ENCODE peak calls at places on chromosomes 4 and X, in five cellular contexts. I is endothelial cell of umbilical vein, P is A549, Z is HepG2, Q is NB4. K is an unnamed sample.

GRCh38 chr4:139054791-139055376 is 39.3 kb downstream of the NOCT start:
- DNase-seq in I (no peak), P (no peak), Z (no peak), Q (no peak), K (no peak)

GRCh38 chrX:118594697-118595420 is 99.2 kb downstream of the DOCK11 start:
- DNase-seq in I (no peak), P (no peak), Z (no peak), Q (peak), K (no peak)

GRCh38 chr4:124189545-124189944 is 523.0 kb downstream of the ANKRD50 start:
- DNase-seq in I (no peak), P (no peak), Z (no peak), Q (no peak), K (no peak)

GRCh38 chrX:135477576-135477975 is 42.9 kb upstream of the INTS6L start:
- DNase-seq in I (peak), P (peak), Z (peak), Q (peak), K (no peak)

GRCh38 chr4:131091896-131092295 is 1995.9 kb downstream of the C4orf33 start:
- DNase-seq in I (peak), P (peak), Z (peak), Q (peak), K (no peak)

GRCh38 chrX:9566150-9566621 is 101.3 kb downstream of the TBL1X start:
- DNase-seq in I (peak), P (peak), Z (peak), Q (no peak), K (no peak)

GRCh38 chr4:25792843-25793242 is 69.9 kb downstream of the SEL1L3 start:
- DNase-seq in I (no peak), P (no peak), Z (no peak), Q (no peak), K (no peak)

GRCh38 chr4:4204401-4204745 is 22.4 kb downstream of the OTOP1 start:
- DNase-seq in I (no peak), P (no peak), Z (no peak), Q (no peak), K (no peak)

GRCh38 chrX:28278236-28278635 is 297.0 kb upstream of the DCAF8L1 start:
- DNase-seq in I (peak), P (no peak), Z (no peak), Q (no peak), K (no peak)

GRCh38 chrX:30920271-30920670 is 31.2 kb upstream of the TAB3 start:
- DNase-seq in I (no peak), P (no peak), Z (no peak), Q (no peak), K (no peak)

GRCh38 chr4:147594107-147594506 is 23.1 kb upstream of the TMEM184C start:
- DNase-seq in I (no peak), P (no peak), Z (no peak), Q (no peak), K (no peak)

GRCh38 chrX:8067754-8068469 is 103.2 kb downstream of the VCX2 start:
- DNase-seq in I (no peak), P (peak), Z (no peak), Q (no peak), K (no peak)

GRCh38 chr4:187598246-187598645 is 397.3 kb upstream of the ZFP42 start:
- DNase-seq in I (no peak), P (no peak), Z (no peak), Q (no peak), K (no peak)

GRCh38 chrX:134459683-134460004 is 321 bp upstream of the HPRT1 start:
- DNase-seq in I (peak), P (peak), Z (peak), Q (no peak), K (no peak)

GRCh38 chr4:3059896-3060295 is 14.4 kb downstream of the HTT-AS start:
- DNase-seq in I (no peak), P (no peak), Z (no peak), Q (no peak), K (no peak)

GRCh38 chr4:120769227-120769626 is 153.3 kb downstream of the PRDM5 start:
- DNase-seq in I (peak), P (no peak), Z (no peak), Q (no peak), K (no peak)

GRCh38 chrX:125203379-125203736 is 116.3 kb upstream of the TEX13C start:
- DNase-seq in I (no peak), P (no peak), Z (no peak), Q (no peak), K (no peak)

GRCh38 chr4:168516841-168517240 is 20.0 kb downstream of the PALLD start:
- DNase-seq in I (peak), P (no peak), Z (no peak), Q (no peak), K (no peak)

GRCh38 chr4:108830509-108831244 is 67.8 kb upstream of the ETNPPL start:
- DNase-seq in I (no peak), P (no peak), Z (no peak), Q (no peak), K (no peak)

GRCh38 chr4:24794916-24795665 is at the start of gene SOD3:
- DNase-seq in I (peak), P (no peak), Z (peak), Q (no peak), K (no peak)

GRCh38 chr4:8368998-8369397 is 71.5 kb downstream of the ACOX3 start:
- DNase-seq in I (no peak), P (no peak), Z (no peak), Q (no peak), K (no peak)

GRCh38 chrX:153635788-153636668 is 11.0 kb upstream of the DUSP9 start:
- DNase-seq in I (peak), P (peak), Z (peak), Q (peak), K (no peak)

GRCh38 chr4:128060130-128060619 is 937 bp upstream of the LARP1B start:
- DNase-seq in I (peak), P (no peak), Z (no peak), Q (peak), K (no peak)

GRCh38 chr4:153152453-153153338 is 51.5 kb upstream of the TRIM2 start:
- DNase-seq in I (peak), P (no peak), Z (no peak), Q (peak), K (no peak)

GRCh38 chrX:81305240-81305639 is 103.3 kb downstream of the SH3BGRL start:
- DNase-seq in I (no peak), P (no peak), Z (no peak), Q (no peak), K (no peak)

GRCh38 chrX:75784689-75785491 is at the start of gene MAGEE2:
- DNase-seq in I (no peak), P (peak), Z (peak), Q (no peak), K (no peak)

GRCh38 chrX:9163153-9163790 is 129.3 kb upstream of the FAM9B start:
- DNase-seq in I (peak), P (peak), Z (no peak), Q (no peak), K (no peak)

GRCh38 chrX:42846741-42847140 is 68.8 kb upstream of the PPP1R2C start:
- DNase-seq in I (no peak), P (no peak), Z (no peak), Q (no peak), K (no peak)

GRCh38 chr4:52091811-52092210 is 40.7 kb downstream of the SPATA18 start:
- DNase-seq in I (no peak), P (no peak), Z (peak), Q (no peak), K (no peak)

GRCh38 chr4:37780444-37781133 is 45.9 kb upstream of the PGM2 start:
- DNase-seq in I (no peak), P (no peak), Z (peak), Q (peak), K (no peak)

GRCh38 chr4:129064717-129065116 is 28.6 kb downstream of the SCLT1 start:
- DNase-seq in I (no peak), P (no peak), Z (no peak), Q (no peak), K (no peak)

DNA sequence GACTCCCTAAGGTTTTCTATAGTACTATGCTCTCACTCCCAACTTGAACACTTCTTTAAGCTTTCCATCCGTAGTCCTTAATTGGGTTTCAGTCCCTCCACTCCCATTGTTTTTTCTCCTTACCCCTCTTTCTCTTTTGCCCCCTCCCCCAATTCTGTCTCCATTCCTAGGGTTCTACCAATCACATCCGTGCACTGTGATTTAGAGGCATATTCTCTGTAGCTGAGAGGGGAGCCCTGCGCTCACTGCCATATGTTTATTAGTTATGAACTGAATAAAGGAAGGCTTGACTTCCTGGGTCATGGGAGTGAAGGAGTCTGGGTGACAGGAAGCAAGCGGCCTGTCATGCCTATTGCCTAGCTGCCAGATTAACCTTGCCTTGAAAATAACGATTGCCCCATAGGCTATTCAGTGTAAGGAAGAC is 470 bp downstream of the MCTS1 start:
- DNase-seq in I (peak), P (peak), Z (peak), Q (peak), K (no peak)
- TF ChIP-seq MYC in I (no peak), P (no peak), Z (no peak), Q (no peak), K (no peak)

GRCh38 chr4:160136021-160136420 is 1033.1 kb downstream of the RAPGEF2 start:
- DNase-seq in I (no peak), P (peak), Z (no peak), Q (no peak), K (no peak)
- TF ChIP-seq MYC in I (no peak), P (no peak), Z (no peak), Q (no peak), K (no peak)

GRCh38 chr4:85448880-85449763 is 25.8 kb upstream of the ARHGAP24 start:
- DNase-seq in I (no peak), P (no peak), Z (no peak), Q (no peak), K (no peak)

GRCh38 chr4:85452073-85452764 is 22.7 kb upstream of the ARHGAP24 start:
- DNase-seq in I (no peak), P (no peak), Z (no peak), Q (no peak), K (no peak)

GRCh38 chr4:85445058-85445639 is 29.8 kb upstream of the ARHGAP24 start:
- DNase-seq in I (no peak), P (no peak), Z (no peak), Q (no peak), K (no peak)

GRCh38 chr4:85446462-85446861 is 28.5 kb upstream of the ARHGAP24 start:
- DNase-seq in I (no peak), P (no peak), Z (no peak), Q (no peak), K (no peak)
- TF ChIP-seq MYC in I (no peak), P (no peak), Z (no peak), Q (no peak), K (no peak)

GRCh38 chrX:120452131-120452530 is 17.0 kb downstream of the LAMP2 start:
- DNase-seq in I (peak), P (peak), Z (peak), Q (peak), K (no peak)
- TF ChIP-seq MYC in I (no peak), P (no peak), Z (no peak), Q (no peak), K (no peak)

DNA sequence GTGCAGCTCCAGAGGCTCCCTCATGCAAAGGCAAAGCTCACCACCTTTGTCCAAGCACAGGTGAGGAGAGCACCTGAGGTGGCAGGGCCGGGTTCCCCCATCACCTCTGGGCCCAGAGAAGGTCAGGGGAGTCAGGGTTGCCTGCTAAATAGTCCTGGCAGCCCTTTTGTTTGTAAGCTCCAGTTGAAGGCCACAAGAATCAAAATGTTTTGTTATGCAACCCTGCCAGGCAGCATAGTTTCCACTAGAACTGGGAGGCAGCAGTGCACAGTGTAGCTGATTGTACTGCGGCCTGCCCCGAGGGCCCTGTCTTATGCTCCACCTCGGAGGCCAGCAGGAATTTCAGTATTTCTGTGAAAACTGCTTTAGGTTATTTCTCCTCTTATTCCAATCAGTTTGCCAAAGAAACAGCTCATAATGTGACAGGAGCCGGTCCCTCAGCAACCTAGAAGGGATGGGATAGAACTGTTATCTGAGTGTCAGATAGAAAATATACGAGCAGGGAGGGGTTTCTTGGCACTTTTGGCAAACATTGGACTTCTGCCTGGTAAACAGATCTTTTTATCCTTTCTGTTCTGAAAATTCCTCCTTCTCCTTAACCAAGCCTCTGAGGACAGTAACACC is 93.7 kb downstream of the LNX1 start:
- DNase-seq in I (no peak), P (no peak), Z (peak), Q (peak), K (no peak)
- TF ChIP-seq MYC in I (no peak), P (no peak), Z (no peak), Q (no peak), K (no peak)

GRCh38 chrX:19059063-19059462 is 63.2 kb downstream of the ADGRG2 start:
- DNase-seq in I (no peak), P (no peak), Z (no peak), Q (no peak), K (no peak)

GRCh38 chrX:19065535-19065934 is 56.7 kb downstream of the ADGRG2 start:
- DNase-seq in I (no peak), P (no peak), Z (no peak), Q (peak), K (peak)

GRCh38 chrX:19064175-19064574 is 58.1 kb downstream of the ADGRG2 start:
- DNase-seq in I (no peak), P (peak), Z (no peak), Q (peak), K (no peak)

DNA sequence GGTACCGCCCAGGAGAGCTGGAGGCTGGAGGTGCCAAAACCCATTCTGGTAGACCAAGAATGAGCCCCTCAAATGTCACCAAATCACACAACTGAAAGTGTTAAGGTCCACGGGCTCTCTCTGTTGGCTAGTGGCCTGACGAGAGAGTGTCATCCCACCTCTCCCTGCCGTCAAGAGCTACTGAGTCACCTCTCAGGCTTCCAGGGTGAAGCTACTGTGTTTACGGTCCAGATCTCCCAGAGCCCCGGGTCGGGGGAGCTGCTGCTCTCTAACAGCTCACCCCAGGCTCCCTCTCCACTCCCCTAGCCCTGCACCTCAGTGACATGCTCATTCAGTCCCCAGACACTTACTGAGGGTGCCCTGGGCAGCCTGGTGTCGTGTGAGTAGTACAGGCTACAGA is 59.2 kb downstream of the ADGRG2 start:
- DNase-seq in I (no peak), P (peak), Z (no peak), Q (no peak), K (no peak)
- TF ChIP-seq MYC in I (no peak), P (no peak), Z (no peak), Q (no peak), K (no peak)

DNA sequence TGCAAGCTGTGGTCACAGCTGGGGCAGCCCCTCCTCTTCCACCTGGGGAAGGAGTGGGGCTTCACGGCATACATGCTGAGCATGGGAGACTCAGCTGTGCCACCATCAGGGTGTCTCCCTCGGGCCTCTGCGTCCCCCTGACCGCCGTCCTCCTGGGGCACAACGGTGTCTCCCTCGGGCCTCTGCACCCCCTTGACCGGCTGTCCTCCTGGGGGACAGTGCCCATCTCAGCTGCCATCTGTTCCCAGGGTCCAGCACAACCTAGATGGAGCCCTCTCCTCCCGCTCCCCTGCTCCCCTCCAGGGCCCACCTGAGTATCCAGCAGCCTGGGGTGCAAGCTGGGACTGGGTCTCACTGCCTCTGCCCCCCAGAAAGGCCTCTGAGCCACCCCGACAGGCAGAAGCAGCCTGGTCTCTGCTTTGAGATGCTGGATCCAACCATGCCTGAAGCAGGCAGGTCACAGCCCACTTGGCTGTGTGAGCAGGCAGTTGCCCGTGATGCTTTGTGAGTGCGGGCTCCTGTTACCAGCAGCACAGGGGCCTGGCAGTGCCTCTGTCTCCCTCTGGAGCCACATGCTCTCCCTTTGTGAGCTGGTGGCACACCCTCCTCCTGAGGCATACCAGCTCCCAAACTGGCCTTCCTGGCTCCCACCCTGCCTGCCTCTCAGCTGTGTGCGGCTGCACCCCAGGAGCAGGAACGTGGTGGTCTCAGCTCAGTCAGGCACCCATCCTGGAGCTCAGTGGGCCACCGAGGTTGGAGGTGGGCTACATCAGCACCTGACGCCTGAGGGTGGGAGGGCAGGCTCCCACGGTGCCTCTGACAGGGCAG is 85.6 kb upstream of the NKX1-1 start:
- DNase-seq in I (no peak), P (no peak), Z (no peak), Q (no peak), K (no peak)
- TF ChIP-seq MYC in I (no peak), P (no peak), Z (no peak), Q (no peak), K (no peak)

GRCh38 chrX:109350051-109350450 is 131.8 kb downstream of the GUCY2F start:
- DNase-seq in I (no peak), P (no peak), Z (no peak), Q (no peak), K (no peak)
- TF ChIP-seq MYC in I (no peak), P (no peak), Z (no peak), Q (no peak), K (no peak)

GRCh38 chrX:74453178-74453577 is 31.9 kb downstream of the SLC16A2 start:
- DNase-seq in I (no peak), P (no peak), Z (no peak), Q (no peak), K (no peak)

GRCh38 chrX:74452199-74452481 is 30.8 kb downstream of the SLC16A2 start:
- DNase-seq in I (no peak), P (no peak), Z (no peak), Q (no peak), K (no peak)

GRCh38 chrX:74449937-74450330 is 28.6 kb downstream of the SLC16A2 start:
- DNase-seq in I (no peak), P (peak), Z (no peak), Q (no peak), K (no peak)

GRCh38 chrX:74450803-74451449 is 29.6 kb downstream of the SLC16A2 start:
- DNase-seq in I (no peak), P (peak), Z (no peak), Q (peak), K (no peak)

DNA sequence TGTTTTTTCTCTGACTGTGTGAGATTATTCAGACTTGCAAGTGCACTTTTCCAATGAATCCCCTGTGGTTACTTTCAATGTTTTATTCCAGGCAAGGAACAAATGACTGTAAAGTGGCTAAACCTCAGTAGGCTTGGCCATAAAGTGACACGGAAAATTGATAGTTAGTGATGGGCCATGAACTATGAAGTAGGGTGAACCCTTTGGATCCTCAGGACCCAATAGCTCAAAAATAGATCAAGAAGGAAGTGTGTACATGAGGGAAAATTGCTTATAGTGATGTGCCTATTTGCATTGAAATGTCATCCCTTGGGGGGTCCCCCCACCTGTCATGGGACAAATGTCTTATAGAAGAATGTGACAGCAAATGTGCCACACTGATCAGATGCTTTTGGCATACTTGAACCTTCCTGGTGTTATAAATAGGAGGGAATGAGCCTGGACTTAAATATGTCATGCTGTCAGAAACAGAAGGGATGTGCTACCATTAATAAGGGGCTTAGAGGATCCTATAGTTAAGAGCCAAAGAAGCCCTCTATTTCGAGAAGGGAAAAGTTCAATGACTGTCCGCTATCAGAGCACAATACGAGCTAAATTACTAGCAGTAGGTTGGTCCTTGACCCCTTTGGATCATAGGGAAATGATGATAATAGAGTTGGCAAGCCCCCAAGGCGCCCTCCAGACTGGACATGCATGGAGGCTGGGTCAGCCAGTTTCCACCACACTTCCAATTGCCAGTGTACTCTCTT is 30.3 kb downstream of the SLC16A2 start:
- DNase-seq in I (no peak), P (no peak), Z (no peak), Q (no peak), K (no peak)
- TF ChIP-seq MYC in I (no peak), P (no peak), Z (no peak), Q (no peak), K (no peak)

K was measured in GM12878.